ENCODE peak calls at places on chromosomes 13 and 19, in four cellular contexts. One of them, this sample, is unnamed. For H3K36me3, the result is how much of the 10 kb centered on the place peaks cover.

GRCh38 chr13:109156181-109156935 is 526.9 kb downstream of the MYO16 start:
- DNase-seq in H1: no peak
- DNase-seq in WERI-Rb-1: no peak
- DNase-seq in A673: peak
- DNase-seq in this sample: no peak

GRCh38 chr13:46655727-46656180 is 102.8 kb downstream of the LRCH1 start:
- DNase-seq in A673: peak
- DNase-seq in WERI-Rb-1: no peak
- DNase-seq in H1: no peak
- DNase-seq in this sample: no peak

GRCh38 chr19:3358919-3359849 is 7.2 kb upstream of the NFIC start:
- DNase-seq in A673: peak
- DNase-seq in H1: no peak
- DNase-seq in WERI-Rb-1: peak
- DNase-seq in this sample: peak

GRCh38 chr13:23778007-23778687 is 111.1 kb downstream of the MIPEP start:
- DNase-seq in A673: no peak
- DNase-seq in WERI-Rb-1: no peak
- DNase-seq in H1: no peak
- DNase-seq in this sample: no peak

GRCh38 chr13:98570929-98571372 is 6.0 kb downstream of the STK24 start:
- DNase-seq in A673: no peak
- DNase-seq in H1: no peak
- DNase-seq in WERI-Rb-1: no peak
- DNase-seq in this sample: no peak

GRCh38 chr13:40895715-40896184 is 106.3 kb downstream of the SLC25A15 start:
- DNase-seq in WERI-Rb-1: no peak
- DNase-seq in H1: no peak
- DNase-seq in A673: no peak
- DNase-seq in this sample: peak

GRCh38 chr13:34857561-34857960 is 84.5 kb upstream of the NBEA start:
- DNase-seq in A673: no peak
- DNase-seq in WERI-Rb-1: no peak
- DNase-seq in H1: no peak
- DNase-seq in this sample: no peak

GRCh38 chr13:28568286-28568685 is 73.4 kb upstream of the FLT1 start:
- DNase-seq in WERI-Rb-1: no peak
- DNase-seq in A673: peak
- DNase-seq in H1: no peak
- DNase-seq in this sample: peak

GRCh38 chr13:47904891-47905290 is 96.2 kb downstream of the SUCLA2 start:
- DNase-seq in WERI-Rb-1: no peak
- DNase-seq in A673: peak
- DNase-seq in H1: no peak
- DNase-seq in this sample: no peak

GRCh38 chr19:22620912-22621311 is 13.2 kb upstream of the ZNF492 start:
- DNase-seq in A673: no peak
- DNase-seq in WERI-Rb-1: no peak
- DNase-seq in H1: no peak
- DNase-seq in this sample: no peak

GRCh38 chr19:18852634-18853033 is 20.9 kb downstream of the UPF1 start:
- DNase-seq in WERI-Rb-1: no peak
- DNase-seq in H1: no peak
- DNase-seq in A673: no peak
- DNase-seq in this sample: no peak

GRCh38 chr19:18853755-18854427 is 22.1 kb downstream of the UPF1 start:
- DNase-seq in A673: no peak
- DNase-seq in WERI-Rb-1: no peak
- DNase-seq in H1: no peak
- DNase-seq in this sample: peak

GRCh38 chr19:18849838-18850400 is 18.2 kb downstream of the UPF1 start:
- DNase-seq in A673: no peak
- DNase-seq in WERI-Rb-1: no peak
- DNase-seq in H1: no peak
- DNase-seq in this sample: no peak

GRCh38 chr19:18850560-18851375 is 19.0 kb downstream of the UPF1 start:
- DNase-seq in A673: no peak
- DNase-seq in WERI-Rb-1: no peak
- DNase-seq in H1: no peak
- DNase-seq in this sample: no peak

GRCh38 chr19:18851673-18852325 is 20.0 kb downstream of the UPF1 start:
- DNase-seq in A673: no peak
- DNase-seq in WERI-Rb-1: no peak
- DNase-seq in H1: no peak
- DNase-seq in this sample: no peak
- H3K36me3 ChIP-seq in A673: half or more
- H3K36me3 ChIP-seq in WERI-Rb-1: half or more
- H3K36me3 ChIP-seq in H1: under half
- H3K36me3 ChIP-seq in this sample: half or more

GRCh38 chr13:89584058-89584457 is 1763.4 kb upstream of the MIR17HG start:
- DNase-seq in A673: peak
- DNase-seq in WERI-Rb-1: no peak
- DNase-seq in H1: no peak
- DNase-seq in this sample: peak
- H3K4me3 ChIP-seq in A673: no peak
- H3K4me3 ChIP-seq in WERI-Rb-1: no peak
- H3K4me3 ChIP-seq in H1: no peak
- H3K4me3 ChIP-seq in this sample: no peak

GRCh38 chr13:101594936-101595335 is 142.5 kb downstream of the ITGBL1 start:
- DNase-seq in H1: no peak
- DNase-seq in A673: no peak
- DNase-seq in WERI-Rb-1: no peak
- DNase-seq in this sample: no peak

DNA sequence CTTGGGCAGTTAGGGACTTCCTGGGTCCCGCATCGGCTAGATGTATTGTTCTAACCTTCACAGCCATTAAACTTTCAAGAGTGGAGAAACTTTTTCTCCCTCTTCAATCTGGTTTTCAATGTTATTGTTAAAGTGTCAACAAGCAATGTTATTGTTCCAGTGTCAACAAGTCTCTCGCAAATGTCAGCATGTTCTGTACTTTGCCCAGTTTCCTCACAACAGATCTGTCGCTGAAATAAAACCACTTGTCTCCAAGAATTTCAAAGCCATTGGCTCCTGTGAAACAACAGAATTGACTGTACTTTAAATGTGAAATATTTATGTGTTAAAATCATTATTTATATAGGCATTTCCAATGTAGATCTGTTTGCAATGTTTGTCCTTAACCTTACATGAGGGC is 138.0 kb downstream of the ITGBL1 start:
- DNase-seq in A673: no peak
- DNase-seq in H1: no peak
- DNase-seq in WERI-Rb-1: no peak
- DNase-seq in this sample: no peak
- H3K36me3 ChIP-seq in A673: under half
- H3K36me3 ChIP-seq in H1: under half
- H3K36me3 ChIP-seq in WERI-Rb-1: under half
- H3K36me3 ChIP-seq in this sample: under half

DNA sequence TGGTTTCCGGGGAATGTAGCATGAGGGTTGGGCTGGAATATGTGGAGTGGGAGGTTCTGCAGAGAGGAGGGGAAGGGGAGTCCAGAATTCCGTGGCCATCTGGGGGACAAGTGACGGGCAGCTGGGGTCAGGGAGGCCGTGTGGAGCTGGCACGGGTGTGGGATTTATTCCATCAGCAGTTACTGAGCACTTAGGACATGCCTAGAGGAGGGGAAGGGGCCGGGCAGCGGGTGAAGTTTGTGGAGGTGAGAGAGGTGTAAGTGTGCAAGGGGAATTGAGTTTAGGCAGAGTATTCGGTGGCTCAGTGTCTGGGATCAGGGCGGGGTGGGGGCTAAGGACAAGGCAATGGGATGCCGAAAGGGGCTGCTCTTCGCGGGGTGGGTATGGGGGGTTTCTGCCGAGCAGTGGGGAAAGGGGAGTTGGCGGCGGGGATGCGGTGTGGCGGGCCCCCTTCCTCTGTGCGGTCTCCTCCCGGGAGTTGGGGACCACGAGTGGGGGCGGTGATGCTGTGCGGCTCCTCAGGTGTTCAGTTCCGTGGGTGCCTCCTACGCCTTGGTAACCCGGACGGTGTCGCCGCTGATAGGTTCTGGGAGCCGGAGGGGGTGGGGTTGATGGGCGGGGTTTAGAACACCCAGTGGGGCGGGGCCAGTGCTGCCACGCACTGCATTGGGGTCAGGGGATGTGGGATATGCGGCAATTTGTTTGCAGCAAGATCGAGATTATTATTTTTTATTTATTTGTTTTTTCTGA is 5.4 kb downstream of the CCDC61 start:
- DNase-seq in A673: peak
- DNase-seq in WERI-Rb-1: no peak
- DNase-seq in H1: no peak
- DNase-seq in this sample: no peak
- H3K4me3 ChIP-seq in A673: no peak
- H3K4me3 ChIP-seq in WERI-Rb-1: no peak
- H3K4me3 ChIP-seq in H1: peak
- H3K4me3 ChIP-seq in this sample: no peak

DNA sequence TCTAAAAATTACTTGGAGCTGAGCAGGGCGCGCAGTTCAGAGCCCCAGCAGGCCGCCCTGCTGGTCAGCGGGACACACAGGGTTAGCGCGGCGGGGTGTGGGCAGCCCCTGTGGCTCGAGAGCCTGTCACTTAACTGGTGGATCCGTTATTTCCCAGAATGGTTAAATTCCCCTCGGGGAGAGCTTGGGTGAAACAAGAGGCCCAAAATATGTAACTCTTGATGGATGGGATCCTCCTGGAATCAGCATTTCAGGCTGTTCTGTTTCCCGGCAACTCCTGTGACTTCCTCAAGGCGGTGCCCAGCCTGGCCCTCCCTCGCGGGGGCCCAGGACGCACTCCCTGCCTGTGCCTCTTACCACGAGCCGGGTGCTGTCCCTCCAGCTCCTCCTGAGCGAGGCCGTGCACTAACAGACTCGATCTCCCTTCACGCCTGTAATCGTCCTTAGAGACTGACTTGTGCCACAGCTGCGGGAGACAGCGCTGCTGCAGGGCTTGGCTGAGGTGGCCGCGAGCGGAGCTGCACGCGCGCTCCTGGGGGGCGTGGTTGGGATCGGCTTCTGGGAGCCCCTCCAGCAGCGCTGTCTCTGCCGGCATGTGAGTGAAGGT is 9.7 kb downstream of the PTBP1 start:
- DNase-seq in A673: peak
- DNase-seq in H1: no peak
- DNase-seq in WERI-Rb-1: no peak
- DNase-seq in this sample: no peak
- H3K36me3 ChIP-seq in A673: half or more
- H3K36me3 ChIP-seq in H1: half or more
- H3K36me3 ChIP-seq in WERI-Rb-1: half or more
- H3K36me3 ChIP-seq in this sample: half or more

DNA sequence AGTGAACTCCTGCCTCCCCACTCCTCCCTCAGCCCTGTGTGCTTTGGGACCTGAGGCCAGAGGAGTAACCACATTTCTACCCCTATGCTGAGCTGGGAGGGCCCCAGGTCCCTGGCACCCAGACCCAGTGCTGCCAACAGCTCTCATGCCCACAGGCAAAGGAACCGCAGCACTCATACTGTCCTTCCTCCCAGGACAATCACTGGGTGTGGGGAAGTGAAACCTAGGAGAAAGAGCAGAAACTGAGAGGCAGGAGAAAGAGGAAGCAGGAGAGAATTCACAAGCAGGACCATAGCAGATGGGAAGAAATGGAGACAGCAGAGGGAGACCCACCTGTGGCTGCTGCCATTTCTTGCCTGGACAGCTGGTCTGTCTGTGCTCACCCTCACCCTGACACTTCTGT is 18.8 kb downstream of the CCDC97 start:
- DNase-seq in H1: no peak
- DNase-seq in WERI-Rb-1: no peak
- DNase-seq in A673: no peak
- DNase-seq in this sample: no peak
- H3K4me3 ChIP-seq in H1: no peak
- H3K4me3 ChIP-seq in WERI-Rb-1: no peak
- H3K4me3 ChIP-seq in A673: no peak
- H3K4me3 ChIP-seq in this sample: no peak

GRCh38 chr19:8253678-8254077 is 44.5 kb downstream of the CERS4 start:
- DNase-seq in A673: no peak
- DNase-seq in WERI-Rb-1: no peak
- DNase-seq in H1: no peak
- DNase-seq in this sample: no peak
- H3K36me3 ChIP-seq in A673: under half
- H3K36me3 ChIP-seq in WERI-Rb-1: under half
- H3K36me3 ChIP-seq in H1: under half
- H3K36me3 ChIP-seq in this sample: under half

GRCh38 chr19:45403781-45404556 is 900 bp downstream of the PPP1R13L start:
- DNase-seq in A673: peak
- DNase-seq in H1: no peak
- DNase-seq in WERI-Rb-1: peak
- DNase-seq in this sample: no peak

GRCh38 chr19:45403272-45403671 is 1.6 kb downstream of the PPP1R13L start:
- DNase-seq in A673: no peak
- DNase-seq in H1: no peak
- DNase-seq in WERI-Rb-1: no peak
- DNase-seq in this sample: no peak

GRCh38 chr19:45404557-45405434 is at the start of gene PPP1R13L:
- DNase-seq in A673: peak
- DNase-seq in H1: no peak
- DNase-seq in WERI-Rb-1: peak
- DNase-seq in this sample: no peak

GRCh38 chr19:45401815-45402468 is 2.9 kb downstream of the PPP1R13L start:
- DNase-seq in H1: no peak
- DNase-seq in A673: no peak
- DNase-seq in WERI-Rb-1: no peak
- DNase-seq in this sample: no peak

GRCh38 chr19:45402469-45403070 is 2.3 kb downstream of the PPP1R13L start:
- DNase-seq in H1: no peak
- DNase-seq in A673: no peak
- DNase-seq in WERI-Rb-1: no peak
- DNase-seq in this sample: no peak
- H3K4me3 ChIP-seq in H1: no peak
- H3K4me3 ChIP-seq in A673: no peak
- H3K4me3 ChIP-seq in WERI-Rb-1: no peak
- H3K4me3 ChIP-seq in this sample: no peak

This sample was measured in SJCRH30.